ENCODE peak calls at places on chromosomes 12 and 14, in four cellular contexts. One of them, this sample, is unnamed.

GRCh38 chr12:105355752-105356151 is 25.3 kb downstream of the C12orf75 start:
- DNase-seq in GM12878: no peak
- DNase-seq in WTC11: no peak
- DNase-seq in HepG2: peak
- DNase-seq in this sample: no peak

GRCh38 chr12:113065126-113066007 is 8.8 kb downstream of the DTX1 start:
- DNase-seq in GM12878: no peak
- DNase-seq in WTC11: peak
- DNase-seq in HepG2: no peak
- DNase-seq in this sample: peak

GRCh38 chr12:49304161-49304560 is 9.2 kb downstream of the PRPH start:
- DNase-seq in GM12878: no peak
- DNase-seq in WTC11: no peak
- DNase-seq in HepG2: no peak
- DNase-seq in this sample: peak

GRCh38 chr12:114408881-114409795 is 3.2 kb upstream of the TBX5 start:
- DNase-seq in GM12878: no peak
- DNase-seq in WTC11: peak
- DNase-seq in HepG2: no peak
- DNase-seq in this sample: no peak

GRCh38 chr12:56987551-56988053 is 18.7 kb downstream of the ZBTB39 start:
- DNase-seq in GM12878: no peak
- DNase-seq in WTC11: peak
- DNase-seq in HepG2: peak
- DNase-seq in this sample: peak

GRCh38 chr12:46492471-46493351 is 120.1 kb upstream of the SLC38A2 start:
- DNase-seq in GM12878: no peak
- DNase-seq in WTC11: no peak
- DNase-seq in HepG2: peak
- DNase-seq in this sample: no peak

GRCh38 chr12:82174383-82174782 is 183.8 kb downstream of the CCDC59 start:
- DNase-seq in GM12878: no peak
- DNase-seq in WTC11: no peak
- DNase-seq in HepG2: no peak
- DNase-seq in this sample: no peak

GRCh38 chr14:72679106-72679505 is 214.8 kb downstream of the DPF3 start:
- DNase-seq in GM12878: no peak
- DNase-seq in WTC11: no peak
- DNase-seq in HepG2: no peak
- DNase-seq in this sample: no peak

GRCh38 chr14:51715250-51715649 is 63.5 kb downstream of the FRMD6 start:
- DNase-seq in GM12878: no peak
- DNase-seq in WTC11: no peak
- DNase-seq in HepG2: no peak
- DNase-seq in this sample: peak

GRCh38 chr12:105279460-105280056 is 43.6 kb upstream of the APPL2 start:
- DNase-seq in GM12878: no peak
- DNase-seq in WTC11: peak
- DNase-seq in HepG2: peak
- DNase-seq in this sample: peak

GRCh38 chr14:100370003-100370402 is 46.9 kb downstream of the SLC25A47 start:
- DNase-seq in GM12878: no peak
- DNase-seq in WTC11: no peak
- DNase-seq in HepG2: no peak
- DNase-seq in this sample: no peak

GRCh38 chr14:35412281-35413057 is 7.9 kb upstream of the NFKBIA start:
- DNase-seq in GM12878: no peak
- DNase-seq in WTC11: no peak
- DNase-seq in HepG2: no peak
- DNase-seq in this sample: no peak

GRCh38 chr14:35408026-35408425 is 3.5 kb upstream of the NFKBIA start:
- DNase-seq in GM12878: no peak
- DNase-seq in WTC11: no peak
- DNase-seq in HepG2: no peak
- DNase-seq in this sample: no peak

GRCh38 chr14:35414365-35414764 is 9.8 kb upstream of the NFKBIA start:
- DNase-seq in GM12878: no peak
- DNase-seq in WTC11: no peak
- DNase-seq in HepG2: no peak
- DNase-seq in this sample: no peak

GRCh38 chr14:35409595-35409994 is 5.0 kb upstream of the NFKBIA start:
- DNase-seq in GM12878: no peak
- DNase-seq in WTC11: no peak
- DNase-seq in HepG2: no peak
- DNase-seq in this sample: no peak

GRCh38 chr14:35410858-35411257 is 6.3 kb upstream of the NFKBIA start:
- DNase-seq in GM12878: no peak
- DNase-seq in WTC11: no peak
- DNase-seq in HepG2: no peak
- DNase-seq in this sample: no peak
- TF ChIP-seq NR2C2 in GM12878: no peak
- TF ChIP-seq NR2C2 in WTC11: no peak
- TF ChIP-seq NR2C2 in HepG2: no peak
- TF ChIP-seq NR2C2 in this sample: no peak

DNA sequence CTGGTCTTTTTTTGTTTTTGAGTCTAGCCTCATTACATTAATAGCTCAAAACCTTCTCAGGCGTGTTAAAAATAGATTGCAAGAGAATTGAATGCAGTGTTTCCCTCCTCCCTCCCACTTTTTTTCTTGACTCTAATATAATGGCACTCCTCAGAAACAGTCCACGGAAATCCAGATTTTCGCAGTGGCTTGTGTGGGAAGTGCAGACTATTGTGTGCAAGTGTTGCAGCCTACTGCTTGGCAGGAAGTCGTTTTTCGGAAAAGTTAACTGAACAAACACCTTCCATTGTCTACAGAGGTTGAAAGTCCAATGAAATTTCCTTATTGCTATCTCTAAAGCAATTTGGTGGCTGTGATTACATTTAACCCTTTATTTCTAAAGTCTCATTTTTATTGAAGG is 147.9 kb upstream of the E2F7 start:
- DNase-seq in GM12878: no peak
- DNase-seq in WTC11: no peak
- DNase-seq in HepG2: no peak
- DNase-seq in this sample: no peak
- TF ChIP-seq NR2C2 in GM12878: no peak
- TF ChIP-seq NR2C2 in WTC11: no peak
- TF ChIP-seq NR2C2 in HepG2: no peak
- TF ChIP-seq NR2C2 in this sample: no peak

GRCh38 chr12:39145175-39145999 is 240.0 kb upstream of the CPNE8 start:
- DNase-seq in GM12878: no peak
- DNase-seq in WTC11: peak
- DNase-seq in HepG2: no peak
- DNase-seq in this sample: no peak
- TF ChIP-seq NR2C2 in GM12878: no peak
- TF ChIP-seq NR2C2 in WTC11: no peak
- TF ChIP-seq NR2C2 in HepG2: no peak
- TF ChIP-seq NR2C2 in this sample: no peak

DNA sequence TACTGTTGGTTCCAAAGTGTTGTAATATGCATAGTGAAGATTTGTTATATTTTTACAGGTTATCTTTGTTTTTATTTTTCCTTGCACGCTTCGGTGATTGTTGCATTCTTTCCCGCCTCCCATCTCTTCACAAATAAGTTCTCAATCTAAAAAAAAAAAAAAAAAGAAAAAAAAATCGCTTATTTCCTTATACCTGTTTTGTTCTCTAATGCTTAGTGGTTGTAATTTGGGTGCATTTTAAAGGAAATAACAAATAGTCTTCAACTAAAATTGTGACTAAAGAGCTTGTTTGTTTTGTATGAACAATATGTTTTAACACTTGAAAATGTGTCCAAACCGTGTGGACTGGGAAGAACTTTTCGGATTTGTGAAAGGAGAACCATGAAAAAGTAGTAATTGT is 1.5 kb downstream of the CAND1 start:
- DNase-seq in GM12878: no peak
- DNase-seq in WTC11: no peak
- DNase-seq in HepG2: no peak
- DNase-seq in this sample: no peak
- TF ChIP-seq NR2C2 in GM12878: no peak
- TF ChIP-seq NR2C2 in WTC11: no peak
- TF ChIP-seq NR2C2 in HepG2: no peak
- TF ChIP-seq NR2C2 in this sample: no peak